ENCODE peak calls at places on chromosomes 13 and 19, in four cellular contexts. Q, H, O and T are unnamed samples.

GRCh38 chr19:53881482-53882390 is at the start of gene PRKCG:
- DNase-seq in Q (peak), H (no peak), O (no peak), T (peak)

GRCh38 chr19:51565583-51565982 is 5.5 kb upstream of the ZNF175 start:
- DNase-seq in Q (no peak), H (no peak), O (no peak), T (no peak)

GRCh38 chr13:40333238-40333637 is 333.2 kb downstream of the FOXO1 start:
- DNase-seq in Q (no peak), H (peak), O (no peak), T (no peak)

GRCh38 chr13:69720278-69720983 is 387.2 kb upstream of the ATXN8OS start:
- DNase-seq in Q (no peak), H (no peak), O (no peak), T (no peak)

GRCh38 chr13:30355405-30355741 is 48.0 kb upstream of the KATNAL1 start:
- DNase-seq in Q (no peak), H (no peak), O (no peak), T (no peak)

GRCh38 chr13:84873951-84874350 is 925.3 kb downstream of the SLITRK6 start:
- DNase-seq in Q (no peak), H (no peak), O (no peak), T (no peak)

GRCh38 chr19:14629557-14629956 is 45.1 kb downstream of the ADGRE3 start:
- DNase-seq in Q (no peak), H (no peak), O (no peak), T (no peak)

GRCh38 chr13:100203696-100204367 is 114.9 kb downstream of the PCCA start:
- DNase-seq in Q (no peak), H (no peak), O (no peak), T (no peak)

GRCh38 chr13:51894239-51894638 is 32.5 kb downstream of the CCDC70 start:
- DNase-seq in Q (no peak), H (no peak), O (no peak), T (no peak)

GRCh38 chr13:45255253-45255987 is 54.6 kb upstream of the KCTD4 start:
- DNase-seq in Q (no peak), H (no peak), O (no peak), T (no peak)

DNA sequence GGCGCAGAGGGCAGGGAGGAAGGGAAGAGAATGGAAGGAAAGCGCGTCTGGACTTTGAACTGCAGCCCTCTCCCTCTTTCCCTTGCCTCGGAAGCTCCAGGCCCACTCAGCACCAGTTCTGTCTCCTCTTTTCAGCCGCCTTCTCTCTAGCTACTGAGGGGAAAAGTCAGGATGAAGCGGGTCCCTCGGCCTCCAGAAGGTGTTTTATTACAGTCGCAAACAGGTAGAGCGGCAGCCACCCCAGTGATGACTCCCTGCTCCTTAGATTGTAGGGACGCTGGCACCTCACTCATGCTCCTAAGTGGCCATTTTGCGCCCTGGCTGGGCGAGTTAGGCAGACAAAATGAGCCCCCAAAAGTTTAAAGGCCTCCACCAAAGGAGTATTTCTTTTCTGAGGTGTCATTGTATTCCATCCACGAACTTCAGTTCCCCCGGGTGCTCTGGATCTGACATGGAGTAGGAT is 947 bp upstream of the STK24 start:
- DNase-seq in Q (no peak), H (no peak), O (no peak), T (no peak)
- H3K27ac ChIP-seq in Q (peak), H (peak), O (peak), T (peak)

GRCh38 chr13:113854238-113855011 is 9.5 kb downstream of the GAS6 start:
- DNase-seq in Q (no peak), H (peak), O (no peak), T (no peak)

GRCh38 chr13:113855012-113855921 is 8.6 kb downstream of the GAS6 start:
- DNase-seq in Q (no peak), H (peak), O (no peak), T (no peak)

GRCh38 chr13:113851826-113852535 is 11.9 kb downstream of the GAS6 start:
- DNase-seq in Q (no peak), H (no peak), O (no peak), T (no peak)

GRCh38 chr13:113852536-113853517 is 11.0 kb downstream of the GAS6 start:
- DNase-seq in Q (no peak), H (no peak), O (no peak), T (no peak)

DNA sequence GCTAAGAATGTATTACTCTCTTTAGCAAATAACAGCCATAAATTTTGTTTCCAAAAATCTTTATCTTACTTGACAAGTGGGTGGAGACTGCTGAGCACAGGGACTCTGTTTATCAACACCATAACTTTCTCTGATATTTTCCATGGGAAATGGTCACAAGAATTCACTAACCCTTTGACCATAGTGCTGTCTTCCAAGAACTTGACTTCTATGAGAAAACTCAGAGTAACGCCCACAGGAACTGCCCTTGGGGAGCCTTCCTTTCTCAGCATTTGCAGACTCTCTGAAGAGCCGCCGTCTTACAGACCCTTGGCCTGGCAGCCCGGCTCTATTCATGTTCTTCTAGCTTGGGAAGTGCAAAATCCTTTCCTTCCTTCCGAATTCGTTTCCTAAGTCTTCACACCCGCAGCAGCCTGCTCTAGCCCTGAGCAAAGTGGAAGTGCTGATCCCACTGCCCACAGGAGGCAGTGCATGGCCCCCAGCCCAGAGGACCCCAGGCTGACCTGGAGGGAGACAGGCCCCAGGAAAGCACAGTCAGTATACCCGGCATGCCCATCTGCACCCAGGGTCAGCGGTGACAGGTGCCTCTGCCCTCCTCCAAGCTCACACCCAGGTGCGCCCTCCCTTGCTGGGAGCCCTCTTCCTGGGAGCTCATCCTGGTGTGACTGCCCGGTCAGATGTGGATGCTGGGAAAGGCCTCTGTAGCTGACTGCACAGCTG is 10.2 kb downstream of the GAS6 start:
- DNase-seq in Q (no peak), H (no peak), O (no peak), T (no peak)
- H3K27ac ChIP-seq in Q (no peak), H (peak), O (peak), T (no peak)

GRCh38 chr19:38278751-38279150 is 14.4 kb downstream of the SPINT2 start:
- DNase-seq in Q (no peak), H (no peak), O (no peak), T (no peak)
- H3K27ac ChIP-seq in Q (no peak), H (peak), O (peak), T (no peak)

GRCh38 chr13:48493851-48494250 is 39.0 kb downstream of the RCBTB2 start:
- DNase-seq in Q (no peak), H (no peak), O (no peak), T (no peak)
- H3K27ac ChIP-seq in Q (no peak), H (peak), O (peak), T (no peak)